ENCODE peak calls at places on chromosomes 7 and 10, in eight cellular contexts. C is fibroblast of pulmonary artery, E is GM23338, Z is PC-3, A is AG04450, I is AG10803, M is choroid plexus epithelial cell, L is thoracic aorta. T is an unnamed sample.
A peak's percentile ranks its signal among the peaks of the same experiment; 100 is the strongest.

GRCh38 chr7:12328888-12329770 is 74.5 kb downstream of the VWDE start:
- DNase-seq in C (no peak), Z (no peak), L (no peak), A (no peak), I (no peak), E (peak; percentile 69), M (no peak), T (no peak)

GRCh38 chr7:149228831-149229471 is 10.5 kb upstream of the ZNF212 start:
- DNase-seq in A (no peak), E (no peak), Z (no peak), C (no peak), M (peak; percentile 7), L (no peak), I (no peak), T (no peak)

GRCh38 chr10:97713351-97713827 is at the start of gene MARVELD1:
- DNase-seq in I (peak; percentile 84), E (peak; percentile 92), C (peak; percentile 85), A (peak; percentile 53), L (peak; percentile 48), Z (peak; percentile 54), M (peak; percentile 80), T (no peak)

GRCh38 chr10:88966785-88967184 is 14.2 kb upstream of the ACTA2 start:
- DNase-seq in E (no peak), A (no peak), L (no peak), C (no peak), Z (no peak), I (no peak), M (no peak), T (no peak)

GRCh38 chr10:1394155-1394912 is 338.1 kb downstream of the WDR37 start:
- DNase-seq in I (no peak), C (no peak), L (no peak), E (no peak), M (no peak), Z (no peak), A (no peak), T (no peak)

GRCh38 chr10:125017547-125018298 is 75.8 kb downstream of the ZRANB1 start:
- DNase-seq in E (no peak), L (no peak), Z (no peak), M (no peak), C (no peak), A (no peak), I (no peak), T (no peak)

GRCh38 chr10:93458821-93459257 is 23.3 kb downstream of the MYOF start:
- DNase-seq in C (peak; percentile 99), Z (peak; percentile 96), L (peak; percentile 93), E (peak; percentile 41), I (peak; percentile 100), M (peak; percentile 100), A (peak; percentile 100), T (no peak)

GRCh38 chr7:257647-257992 is 32.4 kb upstream of the FOXL3 start:
- DNase-seq in E (no peak), L (no peak), Z (no peak), C (no peak), M (no peak), I (no peak), A (no peak), T (no peak)

GRCh38 chr10:62048919-62049636 is 147.6 kb downstream of the ARID5B start:
- DNase-seq in A (peak; percentile 96), Z (peak; percentile 100), L (peak; percentile 91), I (peak; percentile 99), C (peak; percentile 99), E (peak; percentile 85), M (peak; percentile 99), T (peak; percentile 79)

GRCh38 chr10:66784796-66785195 is 141.0 kb upstream of the LRRTM3 start:
- DNase-seq in C (no peak), Z (no peak), A (no peak), I (peak; percentile 18), L (no peak), E (no peak), M (no peak), T (no peak)

GRCh38 chr7:34086064-34086463 is 180.7 kb downstream of the BMPER start:
- DNase-seq in E (no peak), C (no peak), L (no peak), I (no peak), M (no peak), A (no peak), Z (no peak), T (no peak)

GRCh38 chr7:956031-956430 is 1.6 kb upstream of the ADAP1 start:
- DNase-seq in L (no peak), Z (no peak), A (no peak), I (no peak), C (no peak), M (no peak), E (no peak), T (no peak)

GRCh38 chr10:30359373-30360206 is 10.5 kb upstream of the MTPAP start:
- DNase-seq in I (peak; percentile 37), A (no peak), E (peak; percentile 89), C (peak; percentile 60), Z (peak; percentile 56), M (peak; percentile 64), L (no peak), T (no peak)

GRCh38 chr10:92290837-92291609 is at the start of the genes CPEB3 and MARCHF5:
- DNase-seq in E (peak; percentile 98), I (peak; percentile 96), L (peak; percentile 83), C (peak; percentile 98), A (peak; percentile 87), Z (peak; percentile 94), M (peak; percentile 98), T (peak; percentile 95)

GRCh38 chr7:68411742-68412141 is 1186.5 kb upstream of the AUTS2 start:
- DNase-seq in M (no peak), Z (no peak), L (no peak), C (no peak), E (no peak), A (no peak), I (no peak), T (no peak)

GRCh38 chr7:129664029-129665012 is 52.8 kb downstream of the NRF1 start:
- DNase-seq in E (peak; percentile 66), I (peak; percentile 75), C (peak; percentile 85), L (no peak), M (peak; percentile 89), Z (peak; percentile 68), A (peak; percentile 57), T (no peak)

GRCh38 chr7:31724696-31725095 is 37.7 kb downstream of the PPP1R17 start:
- DNase-seq in Z (peak; percentile 28), I (peak; percentile 5), C (peak; percentile 44), L (no peak), E (no peak), M (no peak), A (no peak), T (no peak)

GRCh38 chr10:3259499-3259898 is 86.9 kb upstream of the PITRM1 start:
- DNase-seq in A (no peak), C (no peak), L (no peak), Z (no peak), M (no peak), I (no peak), E (no peak), T (no peak)

GRCh38 chr10:122461367-122461728 is at the start of gene HTRA1:
- DNase-seq in E (peak; percentile 79), L (no peak), M (peak; percentile 32), A (no peak), I (peak; percentile 73), C (peak; percentile 70), Z (peak; percentile 45), T (no peak)

GRCh38 chr7:45435846-45436245 is 138.3 kb upstream of the ADCY1 start:
- DNase-seq in C (peak; percentile 40), A (no peak), L (no peak), I (peak; percentile 91), M (peak; percentile 80), Z (peak; percentile 95), E (no peak), T (no peak)

GRCh38 chr7:3995187-3995586 is 686.9 kb upstream of the FOXK1 start:
- DNase-seq in I (no peak), E (peak; percentile 94), A (no peak), M (no peak), Z (no peak), L (no peak), C (no peak), T (no peak)

GRCh38 chr10:14617850-14618249 is 156.8 kb downstream of the FAM107B start:
- DNase-seq in L (no peak), A (no peak), C (peak; percentile 50), M (peak; percentile 60), I (peak; percentile 59), Z (peak; percentile 23), E (no peak), T (no peak)

DNA sequence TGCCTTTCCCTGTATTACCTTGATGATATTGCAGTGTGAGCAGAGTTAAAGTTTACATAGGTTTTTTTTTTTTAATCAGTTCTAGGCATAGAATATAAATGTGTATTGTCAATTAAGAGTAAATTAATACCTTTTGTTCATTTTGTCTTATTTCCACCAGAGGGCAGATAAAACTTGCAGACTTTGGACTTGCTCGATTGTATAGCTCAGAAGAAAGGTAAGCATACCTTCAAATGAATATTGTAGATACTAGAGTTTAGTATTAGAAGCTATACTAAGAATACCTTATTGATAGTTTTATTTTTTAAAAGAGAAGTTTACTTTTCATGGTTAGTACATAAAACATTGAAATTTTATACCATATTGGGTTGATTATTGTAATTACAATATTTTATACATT is 86.8 kb downstream of the MPLKIP start:
- DNase-seq in I (no peak), E (no peak), M (peak; percentile 28), C (no peak), Z (peak; percentile 10), L (no peak), A (no peak), T (no peak)
- TF ChIP-seq CTCF in I (peak; percentile 26), E (no peak), M (peak; percentile 42), C (peak; percentile 22), Z (peak; percentile 48), L (no peak), A (peak; percentile 24), T (no peak)

DNA sequence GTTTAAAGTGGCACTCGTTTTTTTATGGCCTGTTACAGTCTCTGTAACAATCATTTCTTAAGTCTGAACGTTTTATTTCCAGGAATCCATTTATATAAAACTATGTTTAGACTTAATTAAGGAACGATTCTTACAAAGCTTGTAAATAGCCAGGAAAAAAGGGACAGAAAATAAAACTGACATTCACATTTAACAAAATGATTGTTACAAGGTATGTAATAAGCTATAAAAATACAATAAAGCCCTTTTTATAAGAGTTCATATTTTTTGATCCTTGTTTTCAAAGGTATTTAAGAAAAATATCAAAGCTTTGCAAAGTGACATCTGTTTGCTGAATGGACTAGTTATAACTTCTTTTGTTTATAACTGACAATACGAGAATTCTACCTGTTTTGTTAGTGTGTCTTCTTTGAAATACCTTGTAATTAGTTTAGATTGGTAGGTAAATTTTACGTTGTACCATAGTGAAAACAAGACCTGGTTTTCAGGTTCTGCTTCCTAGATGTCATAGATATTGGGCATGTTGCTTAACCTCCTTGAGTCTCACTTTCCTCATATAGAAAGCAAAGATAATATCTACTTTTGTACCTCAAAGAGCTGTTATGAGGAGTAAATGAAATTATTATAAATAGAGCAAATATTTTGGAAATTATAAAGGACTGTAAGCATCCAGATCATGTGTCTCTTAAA is 25.8 kb downstream of the BTRC start:
- DNase-seq in I (no peak), Z (no peak), E (no peak), M (no peak), L (no peak), C (no peak), A (no peak), T (no peak)
- TF ChIP-seq CTCF in I (no peak), Z (no peak), E (no peak), M (no peak), L (no peak), C (no peak), A (no peak), T (no peak)

GRCh38 chr7:133742709-133743538 is 384.2 kb upstream of the LRGUK start:
- DNase-seq in L (no peak), A (no peak), Z (peak; percentile 42), C (peak; percentile 56), I (peak; percentile 36), M (peak; percentile 74), E (peak; percentile 59), T (no peak)
- TF ChIP-seq CTCF in L (no peak), A (peak; percentile 74), Z (peak; percentile 77), C (peak; percentile 70), I (peak; percentile 74), M (peak; percentile 88), E (peak; percentile 67), T (peak; percentile 73)

GRCh38 chr7:27662490-27663205 is at the start of gene HIBADH:
- DNase-seq in M (peak; percentile 100), Z (peak; percentile 99), L (peak; percentile 96), E (peak; percentile 99), I (peak; percentile 100), A (peak; percentile 98), C (peak; percentile 100), T (peak; percentile 94)
- TF ChIP-seq CTCF in M (no peak), Z (no peak), L (no peak), E (no peak), I (peak; percentile 21), A (peak; percentile 16), C (no peak), T (peak; percentile 20)